ENCODE peak calls at places on chromosomes 1 and 21, in seven cellular contexts. O is CD4-positive, alpha-beta memory T cell; S is CD8-positive, alpha-beta memory T cell; A is ascending aorta; Y is astrocyte; H is heart right ventricle; P is heart left ventricle. I is an unnamed sample.

GRCh38 chr1:243325305-243325890 is 69.6 kb downstream of the SDCCAG8 start:
- DNase-seq in P (no peak), Y (peak; percentile 36), H (no peak), S (no peak), O (peak; percentile 47), A (no peak), I (no peak)

GRCh38 chr1:1173061-1173792 is 453 bp upstream of the TTLL10 start:
- DNase-seq in H (no peak), Y (no peak), P (no peak), S (no peak), O (no peak), A (no peak), I (no peak)

GRCh38 chr1:185440877-185441276 is 123.8 kb upstream of the IVNS1ABP start:
- DNase-seq in H (no peak), P (no peak), Y (peak; percentile 63), S (no peak), O (no peak), A (no peak), I (no peak)

GRCh38 chr1:203219171-203219570 is 10.3 kb downstream of the CHIT1 start:
- DNase-seq in A (no peak), O (no peak), S (no peak), Y (no peak), P (no peak), H (no peak), I (no peak)

GRCh38 chr1:90706437-90707362 is 10.4 kb downstream of the BARHL2 start:
- DNase-seq in Y (no peak), H (no peak), O (no peak), S (no peak), P (no peak), A (no peak), I (no peak)

GRCh38 chr1:204544321-204544720 is 28.1 kb downstream of the MDM4 start:
- DNase-seq in H (no peak), Y (peak; percentile 58), S (no peak), A (no peak), P (no peak), O (peak; percentile 61), I (no peak)

GRCh38 chr1:208714356-208714755 is 470.2 kb upstream of the PLXNA2 start:
- DNase-seq in H (no peak), A (no peak), O (no peak), S (no peak), P (no peak), Y (no peak), I (no peak)

GRCh38 chr1:31232689-31233088 is 7.0 kb downstream of the NKAIN1 start:
- DNase-seq in P (no peak), H (no peak), Y (no peak), S (no peak), O (no peak), A (no peak), I (no peak)

GRCh38 chr1:30397576-30397975 is 325.8 kb downstream of the MATN1 start:
- DNase-seq in Y (no peak), P (no peak), A (no peak), S (no peak), O (no peak), H (no peak), I (no peak)

GRCh38 chr21:43817157-43818086 is 28.0 kb downstream of the RRP1 start:
- DNase-seq in H (no peak), S (no peak), Y (no peak), O (no peak), A (no peak), P (no peak), I (no peak)

GRCh38 chr1:56378376-56379070 is 200.8 kb downstream of the PLPP3 start:
- DNase-seq in Y (no peak), P (no peak), A (no peak), S (no peak), H (no peak), O (no peak), I (no peak)

GRCh38 chr1:20430355-20431290 is 55.4 kb downstream of the CAMK2N1 start:
- DNase-seq in S (peak; percentile 5), O (peak; percentile 5), A (no peak), H (peak; percentile 48), Y (no peak), P (no peak), I (peak; percentile 74)

GRCh38 chr1:236140705-236141446 is 1.5 kb upstream of the GPR137B start:
- DNase-seq in Y (no peak), P (no peak), S (no peak), H (no peak), A (no peak), O (no peak), I (no peak)

GRCh38 chr21:36155603-36156338 is 853 bp upstream of the DOP1B start:
- DNase-seq in O (no peak), Y (no peak), P (no peak), A (no peak), H (peak; percentile 42), S (no peak), I (no peak)

GRCh38 chr1:34872133-34872503 is 12.6 kb upstream of the SMIM12 start:
- DNase-seq in O (no peak), A (no peak), H (no peak), P (no peak), S (no peak), Y (no peak), I (no peak)

GRCh38 chr21:34881421-34881820 is 167.7 kb downstream of the RUNX1 start:
- DNase-seq in A (no peak), H (no peak), P (no peak), S (no peak), Y (peak; percentile 89), O (no peak), I (no peak)

GRCh38 chr21:32325706-32326105 is 27.1 kb downstream of the MRAP start:
- DNase-seq in P (no peak), H (no peak), S (no peak), O (no peak), A (no peak), Y (no peak), I (no peak)

GRCh38 chr1:185560760-185561159 is 173.4 kb upstream of the HMCN1 start:
- DNase-seq in O (no peak), Y (no peak), A (no peak), P (no peak), S (no peak), H (no peak), I (no peak)

GRCh38 chr1:82099170-82099569 is 298.4 kb downstream of the ADGRL2 start:
- DNase-seq in S (no peak), O (no peak), Y (peak; percentile 19), A (no peak), H (no peak), P (no peak), I (no peak)
- H3K9me3 ChIP-seq in S (no peaks in the 10 kb centered on the region), O (no peaks in the 10 kb centered on the region), Y (no peaks in the 10 kb centered on the region), A (no peaks in the 10 kb centered on the region), H (no peaks in the 10 kb centered on the region), P (no peaks in the 10 kb centered on the region), I (no peaks in the 10 kb centered on the region)

DNA sequence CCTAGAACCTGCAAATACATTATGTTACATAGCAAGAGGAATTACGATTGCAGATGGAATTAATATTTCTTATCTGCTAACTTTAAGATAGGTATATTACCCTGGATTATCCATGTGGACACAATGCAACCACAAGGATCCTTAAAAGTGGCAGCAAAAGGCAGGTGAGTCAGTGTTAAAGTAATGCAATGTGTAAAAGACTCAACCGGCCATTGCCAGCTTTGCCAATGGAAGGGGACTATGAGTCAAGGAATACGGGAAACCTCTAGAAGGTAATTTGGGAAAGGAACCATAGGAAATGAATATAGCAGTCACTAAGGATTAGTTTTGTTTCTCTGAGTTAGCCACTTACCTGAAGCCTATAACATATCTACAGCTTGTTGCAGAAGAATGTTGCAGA is 692.1 kb upstream of the ZP4 start:
- DNase-seq in S (no peak), H (no peak), A (no peak), Y (peak; percentile 14), O (no peak), P (no peak), I (no peak)
- H3K9me3 ChIP-seq in S (no peaks in the 10 kb centered on the region), H (no peaks in the 10 kb centered on the region), A (no peaks in the 10 kb centered on the region), Y (no peaks in the 10 kb centered on the region), O (no peaks in the 10 kb centered on the region), P (peaks cover 2% of the 10 kb centered on the region), I (no peaks in the 10 kb centered on the region)

GRCh38 chr1:52180176-52180575 is 38.3 kb downstream of the ZFYVE9 start:
- DNase-seq in P (no peak), S (no peak), A (no peak), H (no peak), Y (no peak), O (no peak), I (no peak)
- H3K9me3 ChIP-seq in P (no peaks in the 10 kb centered on the region), S (no peaks in the 10 kb centered on the region), A (no peaks in the 10 kb centered on the region), H (no peaks in the 10 kb centered on the region), Y (no peaks in the 10 kb centered on the region), O (no peaks in the 10 kb centered on the region), I (no peaks in the 10 kb centered on the region)

GRCh38 chr1:99858285-99858684 is 8.1 kb downstream of the AGL start:
- DNase-seq in O (no peak), S (no peak), Y (no peak), H (no peak), P (no peak), A (no peak), I (no peak)
- H3K9me3 ChIP-seq in O (no peaks in the 10 kb centered on the region), S (no peaks in the 10 kb centered on the region), Y (no peaks in the 10 kb centered on the region), H (no peaks in the 10 kb centered on the region), P (no peaks in the 10 kb centered on the region), A (no peaks in the 10 kb centered on the region), I (no peaks in the 10 kb centered on the region)

GRCh38 chr1:48943826-48944225 is 167.1 kb upstream of the BEND5 start:
- DNase-seq in S (no peak), Y (no peak), O (no peak), A (no peak), P (no peak), H (no peak), I (no peak)

GRCh38 chr1:48943393-48943792 is 166.7 kb upstream of the BEND5 start:
- DNase-seq in P (no peak), A (no peak), H (no peak), S (no peak), O (no peak), Y (peak; percentile 79), I (no peak)

GRCh38 chr1:48953617-48954016 is 176.9 kb upstream of the BEND5 start:
- DNase-seq in S (no peak), O (no peak), H (no peak), P (no peak), Y (no peak), A (no peak), I (no peak)

GRCh38 chr1:48946070-48946469 is 169.4 kb upstream of the BEND5 start:
- DNase-seq in A (no peak), Y (no peak), H (no peak), O (no peak), S (no peak), P (no peak), I (no peak)

DNA sequence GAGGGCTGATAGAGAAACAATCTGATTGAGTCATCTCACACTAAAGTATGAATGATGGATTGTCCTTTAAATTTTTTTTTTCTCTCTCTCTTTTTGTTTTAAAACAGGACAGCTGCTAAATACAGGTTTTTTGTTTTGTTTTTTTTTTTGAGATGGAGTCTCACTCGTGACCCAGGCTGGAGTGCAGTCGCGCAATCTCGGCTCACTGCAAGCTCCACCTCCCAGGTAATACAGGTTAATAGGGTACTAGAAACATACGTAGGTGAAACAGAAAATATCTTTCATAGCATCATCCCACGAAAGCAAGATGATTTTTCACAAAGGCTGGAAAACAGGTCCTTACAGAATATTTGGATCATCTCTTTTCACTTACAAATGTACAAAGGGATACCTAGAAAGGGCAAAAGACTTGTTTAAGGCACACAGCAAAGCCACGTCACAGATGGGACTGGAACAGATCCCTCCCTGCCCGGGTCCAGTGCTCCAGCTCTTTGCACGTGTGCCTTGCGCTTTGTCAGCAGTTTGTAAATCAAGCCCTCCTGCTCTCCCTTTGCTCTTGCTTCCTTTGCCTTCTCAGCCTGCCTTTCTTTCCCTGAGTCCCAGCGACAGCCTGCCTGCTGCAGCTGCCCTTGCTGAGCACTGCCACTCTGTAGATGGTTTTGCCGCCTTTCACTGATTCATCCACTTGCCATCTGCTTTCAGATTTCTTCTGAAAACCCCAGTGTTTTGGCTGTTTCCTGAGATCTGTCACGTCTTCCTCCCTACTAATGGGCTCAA is 171.3 kb upstream of the BEND5 start:
- DNase-seq in O (no peak), S (no peak), P (no peak), H (no peak), Y (peak; percentile 14), A (no peak), I (peak; percentile 1)
- H3K9me3 ChIP-seq in O (no peaks in the 10 kb centered on the region), S (no peaks in the 10 kb centered on the region), P (no peaks in the 10 kb centered on the region), H (no peaks in the 10 kb centered on the region), Y (no peaks in the 10 kb centered on the region), A (no peaks in the 10 kb centered on the region), I (no peaks in the 10 kb centered on the region)